ENCODE peak calls at places on chromosomes 2 and 18, in eight cellular contexts. V is hepatocyte; H is non-pigmented ciliary epithelial cell; N is stimulated activated CD4-positive, alpha-beta T cell treated with anti-CD3 and anti-CD28 coated beads, Interleukin-15, amount 100 ng/mL, for 1 hour; W is WTC11; U is stimulated activated CD8-positive, alpha-beta memory T cell treated with anti-CD3 and anti-CD28 coated beads, Interleukin-4, amount 100 ng/mL, for 48 hours; L is left colon; S is GM12892. G is an unnamed sample.

GRCh38 chr2:227479865-227480475 is 8.0 kb downstream of the AGFG1 start:
- DNase-seq in V (no peak), H (no peak), N (no peak), W (no peak), U (no peak), L (no peak), S (no peak), G (peak; percentile 56)

GRCh38 chr2:39728941-39729351 is 50.1 kb downstream of the THUMPD2 start:
- DNase-seq in V (peak; percentile 48), H (no peak), N (peak; percentile 10), W (peak; percentile 63), U (peak; percentile 53), L (peak; percentile 38), S (no peak), G (peak; percentile 23)

GRCh38 chr2:163652741-163653140 is 83.1 kb downstream of the FIGN start:
- DNase-seq in V (no peak), H (no peak), N (no peak), W (no peak), U (no peak), L (no peak), S (no peak), G (no peak)

GRCh38 chr2:169351725-169352124 is 10.6 kb downstream of the LRP2 start:
- DNase-seq in V (no peak), H (no peak), N (no peak), W (no peak), U (no peak), L (no peak), S (no peak), G (no peak)

GRCh38 chr2:69770193-69770702 is 28.3 kb downstream of the ANXA4 start:
- DNase-seq in V (peak; percentile 79), H (no peak), N (no peak), W (no peak), U (peak; percentile 47), L (peak; percentile 54), S (no peak), G (peak; percentile 78)

GRCh38 chr2:182642328-182642727 is 73.7 kb upstream of the DNAJC10 start:
- DNase-seq in V (peak; percentile 59), H (no peak), N (peak; percentile 3), W (peak; percentile 49), U (peak; percentile 44), L (peak; percentile 39), S (peak; percentile 5), G (peak; percentile 60)

GRCh38 chr2:12317853-12318426 is 398.8 kb upstream of the TRIB2 start:
- DNase-seq in V (peak; percentile 25), H (peak; percentile 79), N (no peak), W (no peak), U (no peak), L (no peak), S (no peak), G (no peak)

GRCh38 chr2:147327636-147328035 is 517.2 kb upstream of the ACVR2A start:
- DNase-seq in V (no peak), H (no peak), N (no peak), W (no peak), U (peak; percentile 29), L (no peak), S (no peak), G (no peak)

GRCh38 chr18:58605027-58606020 is 23.6 kb downstream of the ALPK2 start:
- DNase-seq in V (no peak), H (peak; percentile 80), N (no peak), W (no peak), U (peak; percentile 50), L (no peak), S (no peak), G (no peak)

GRCh38 chr2:238117199-238118154 is 17.3 kb downstream of the ESPNL start:
- DNase-seq in V (no peak), H (no peak), N (no peak), W (no peak), U (no peak), L (no peak), S (no peak), G (no peak)

GRCh38 chr2:168928113-168928823 is 27.2 kb downstream of the G6PC2 start:
- DNase-seq in V (no peak), H (no peak), N (no peak), W (no peak), U (no peak), L (no peak), S (no peak), G (no peak)

GRCh38 chr2:219553463-219553862 is 9.6 kb downstream of the TMEM198 start:
- DNase-seq in V (no peak), H (no peak), N (no peak), W (no peak), U (no peak), L (no peak), S (no peak), G (no peak)

GRCh38 chr2:128259585-128259984 is 59.1 kb downstream of the HS6ST1 start:
- DNase-seq in V (no peak), H (no peak), N (no peak), W (no peak), U (no peak), L (no peak), S (no peak), G (no peak)

GRCh38 chr2:86036790-86037138 is 68.9 kb downstream of the POLR1A start:
- DNase-seq in V (no peak), H (no peak), N (no peak), W (no peak), U (no peak), L (peak; percentile 27), S (no peak), G (no peak)

GRCh38 chr18:35408843-35409261 is 31.7 kb upstream of the ZNF396 start:
- DNase-seq in V (peak; percentile 30), H (no peak), N (no peak), W (no peak), U (no peak), L (peak; percentile 83), S (no peak), G (peak; percentile 2)

GRCh38 chr2:174510583-174511189 is 23.9 kb upstream of the GPR155 start:
- DNase-seq in V (no peak), H (no peak), N (no peak), W (no peak), U (no peak), L (no peak), S (no peak), G (no peak)

GRCh38 chr2:76711490-76711889 is 810.7 kb downstream of the LRRTM4 start:
- DNase-seq in V (no peak), H (no peak), N (no peak), W (peak; percentile 32), U (no peak), L (no peak), S (no peak), G (no peak)

GRCh38 chr2:127220102-127220806 is at the start of gene CYP27C1:
- DNase-seq in V (peak; percentile 54), H (no peak), N (no peak), W (peak; percentile 45), U (peak; percentile 47), L (peak; percentile 11), S (no peak), G (no peak)

GRCh38 chr2:219308142-219309093 is 783 bp downstream of the PTPRN start:
- DNase-seq in V (peak; percentile 88), H (no peak), N (peak; percentile 58), W (peak; percentile 94), U (peak; percentile 87), L (peak; percentile 73), S (no peak), G (peak; percentile 73)

GRCh38 chr2:196336715-196337617 is 165.6 kb upstream of the STK17B start:
- DNase-seq in V (peak; percentile 53), H (no peak), N (no peak), W (no peak), U (peak; percentile 39), L (peak; percentile 7), S (no peak), G (peak; percentile 41)

GRCh38 chr2:233053928-233054774 is 6.0 kb upstream of the INPP5D start:
- DNase-seq in V (peak; percentile 72), H (no peak), N (peak; percentile 67), W (peak; percentile 88), U (peak; percentile 90), L (peak; percentile 81), S (peak; percentile 84), G (peak; percentile 78)

GRCh38 chr2:144553379-144553778 is 33.5 kb upstream of the ZEB2 start:
- DNase-seq in V (no peak), H (peak; percentile 96), N (no peak), W (no peak), U (no peak), L (no peak), S (no peak), G (no peak)

GRCh38 chr2:213065583-213066444 is 85.6 kb downstream of the IKZF2 start:
- DNase-seq in V (peak; percentile 37), H (no peak), N (no peak), W (peak; percentile 31), U (no peak), L (peak; percentile 34), S (no peak), G (no peak)

GRCh38 chr2:42169869-42170465 is 814 bp downstream of the EML4 start:
- DNase-seq in V (no peak), H (no peak), N (no peak), W (no peak), U (no peak), L (no peak), S (no peak), G (peak; percentile 54)

GRCh38 chr18:79381811-79382311 is 13.9 kb upstream of the NFATC1 start:
- DNase-seq in V (no peak), H (no peak), N (no peak), W (no peak), U (no peak), L (no peak), S (no peak), G (no peak)

GRCh38 chr18:8480506-8481328 is 128.5 kb upstream of the RAB12 start:
- DNase-seq in V (peak; percentile 79), H (peak; percentile 34), N (no peak), W (peak; percentile 31), U (no peak), L (no peak), S (no peak), G (peak; percentile 54)

GRCh38 chr2:26619096-26619495 is 22.1 kb downstream of the CIB4 start:
- DNase-seq in V (no peak), H (no peak), N (no peak), W (no peak), U (no peak), L (no peak), S (no peak), G (no peak)

GRCh38 chr18:78661316-78661715 is 318.3 kb upstream of the SALL3 start:
- DNase-seq in V (no peak), H (no peak), N (no peak), W (no peak), U (no peak), L (no peak), S (no peak), G (no peak)

GRCh38 chr18:22459491-22459890 is 41.8 kb upstream of the CTAGE1 start:
- DNase-seq in V (no peak), H (no peak), N (no peak), W (no peak), U (no peak), L (no peak), S (no peak), G (no peak)

G was measured in HT-29.